ENCODE peak calls at places on chromosome 15, in ten cellular contexts. One of them, this sample, is unnamed.

GRCh38 chr15:80473574-80474223 is 69.5 kb downstream of the ARNT2 start:
- DNase-seq in AG09319: no peak
- DNase-seq in AG10803: no peak
- DNase-seq in brain microvascular endothelial cell: no peak
- DNase-seq in glutamatergic neuron: no peak
- DNase-seq in kidney: no peak
- DNase-seq in nephron progenitor cell: no peak
- DNase-seq in heart left ventricle: no peak
- DNase-seq in fibroblast of pulmonary artery: no peak
- DNase-seq in mesothelial cell of epicardium: no peak
- DNase-seq in this sample: no peak

GRCh38 chr15:60004019-60004845 is at the start of gene FOXB1:
- DNase-seq in AG09319: no peak
- DNase-seq in AG10803: no peak
- DNase-seq in brain microvascular endothelial cell: no peak
- DNase-seq in glutamatergic neuron: peak; percentile 64
- DNase-seq in kidney: no peak
- DNase-seq in nephron progenitor cell: peak; percentile 80
- DNase-seq in heart left ventricle: no peak
- DNase-seq in fibroblast of pulmonary artery: no peak
- DNase-seq in mesothelial cell of epicardium: no peak
- DNase-seq in this sample: no peak

GRCh38 chr15:74320358-74321247 is 46.8 kb downstream of the CYP11A1 start:
- DNase-seq in AG09319: no peak
- DNase-seq in AG10803: peak; percentile 44
- DNase-seq in brain microvascular endothelial cell: peak; percentile 54
- DNase-seq in glutamatergic neuron: peak; percentile 86
- DNase-seq in kidney: no peak
- DNase-seq in nephron progenitor cell: peak; percentile 81
- DNase-seq in heart left ventricle: no peak
- DNase-seq in fibroblast of pulmonary artery: peak; percentile 58
- DNase-seq in mesothelial cell of epicardium: no peak
- DNase-seq in this sample: no peak

GRCh38 chr15:91864669-91865068 is 11.2 kb downstream of the SLCO3A1 start:
- DNase-seq in AG09319: no peak
- DNase-seq in AG10803: no peak
- DNase-seq in brain microvascular endothelial cell: no peak
- DNase-seq in glutamatergic neuron: no peak
- DNase-seq in kidney: no peak
- DNase-seq in nephron progenitor cell: no peak
- DNase-seq in heart left ventricle: no peak
- DNase-seq in fibroblast of pulmonary artery: no peak
- DNase-seq in mesothelial cell of epicardium: no peak
- DNase-seq in this sample: no peak

GRCh38 chr15:101804941-101805340 is 1.6 kb downstream of the OR4F6 start:
- DNase-seq in AG09319: no peak
- DNase-seq in AG10803: no peak
- DNase-seq in brain microvascular endothelial cell: no peak
- DNase-seq in glutamatergic neuron: no peak
- DNase-seq in kidney: no peak
- DNase-seq in nephron progenitor cell: no peak
- DNase-seq in heart left ventricle: no peak
- DNase-seq in fibroblast of pulmonary artery: no peak
- DNase-seq in mesothelial cell of epicardium: no peak
- DNase-seq in this sample: no peak

GRCh38 chr15:93041159-93041547 is 47.9 kb downstream of the RGMA start:
- DNase-seq in AG09319: no peak
- DNase-seq in AG10803: no peak
- DNase-seq in brain microvascular endothelial cell: no peak
- DNase-seq in glutamatergic neuron: peak; percentile 8
- DNase-seq in kidney: peak; percentile 25
- DNase-seq in nephron progenitor cell: no peak
- DNase-seq in heart left ventricle: peak; percentile 28
- DNase-seq in fibroblast of pulmonary artery: no peak
- DNase-seq in mesothelial cell of epicardium: no peak
- DNase-seq in this sample: no peak

GRCh38 chr15:74604983-74605809 is 10.4 kb upstream of the CLK3 start:
- DNase-seq in AG09319: no peak
- DNase-seq in AG10803: no peak
- DNase-seq in brain microvascular endothelial cell: no peak
- DNase-seq in glutamatergic neuron: no peak
- DNase-seq in kidney: no peak
- DNase-seq in nephron progenitor cell: no peak
- DNase-seq in heart left ventricle: no peak
- DNase-seq in fibroblast of pulmonary artery: no peak
- DNase-seq in mesothelial cell of epicardium: no peak
- DNase-seq in this sample: no peak

GRCh38 chr15:61621146-61621545 is 392.0 kb upstream of the RORA start:
- DNase-seq in AG09319: no peak
- DNase-seq in AG10803: peak; percentile 9
- DNase-seq in brain microvascular endothelial cell: no peak
- DNase-seq in glutamatergic neuron: peak; percentile 64
- DNase-seq in kidney: peak; percentile 49
- DNase-seq in nephron progenitor cell: peak; percentile 53
- DNase-seq in heart left ventricle: no peak
- DNase-seq in fibroblast of pulmonary artery: peak; percentile 7
- DNase-seq in mesothelial cell of epicardium: no peak
- DNase-seq in this sample: no peak

GRCh38 chr15:56919708-56920637 is 1.5 kb downstream of the TCF12 start:
- DNase-seq in AG09319: no peak
- DNase-seq in AG10803: peak; percentile 21
- DNase-seq in brain microvascular endothelial cell: peak; percentile 12
- DNase-seq in glutamatergic neuron: peak; percentile 56
- DNase-seq in kidney: peak; percentile 77
- DNase-seq in nephron progenitor cell: no peak
- DNase-seq in heart left ventricle: no peak
- DNase-seq in fibroblast of pulmonary artery: peak; percentile 40
- DNase-seq in mesothelial cell of epicardium: no peak
- DNase-seq in this sample: no peak

GRCh38 chr15:95371664-95372063 is 958.8 kb upstream of the NR2F2 start:
- DNase-seq in AG09319: no peak
- DNase-seq in AG10803: no peak
- DNase-seq in brain microvascular endothelial cell: peak; percentile 20
- DNase-seq in glutamatergic neuron: no peak
- DNase-seq in kidney: no peak
- DNase-seq in nephron progenitor cell: no peak
- DNase-seq in heart left ventricle: no peak
- DNase-seq in fibroblast of pulmonary artery: no peak
- DNase-seq in mesothelial cell of epicardium: no peak
- DNase-seq in this sample: no peak

GRCh38 chr15:32669870-32670623 is 28.5 kb downstream of the SCG5 start:
- DNase-seq in AG09319: peak; percentile 90
- DNase-seq in AG10803: peak; percentile 94
- DNase-seq in brain microvascular endothelial cell: no peak
- DNase-seq in glutamatergic neuron: peak; percentile 59
- DNase-seq in kidney: no peak
- DNase-seq in nephron progenitor cell: no peak
- DNase-seq in heart left ventricle: no peak
- DNase-seq in fibroblast of pulmonary artery: peak; percentile 73
- DNase-seq in mesothelial cell of epicardium: no peak
- DNase-seq in this sample: no peak

GRCh38 chr15:95994418-95994817 is 336.1 kb upstream of the NR2F2 start:
- DNase-seq in AG09319: no peak
- DNase-seq in AG10803: peak; percentile 16
- DNase-seq in brain microvascular endothelial cell: peak; percentile 26
- DNase-seq in glutamatergic neuron: no peak
- DNase-seq in kidney: no peak
- DNase-seq in nephron progenitor cell: no peak
- DNase-seq in heart left ventricle: no peak
- DNase-seq in fibroblast of pulmonary artery: peak; percentile 20
- DNase-seq in mesothelial cell of epicardium: no peak
- DNase-seq in this sample: no peak

GRCh38 chr15:58748787-58749531 is 548 bp downstream of the ADAM10 start:
- DNase-seq in AG09319: no peak
- DNase-seq in AG10803: peak; percentile 42
- DNase-seq in brain microvascular endothelial cell: peak; percentile 35
- DNase-seq in glutamatergic neuron: peak; percentile 68
- DNase-seq in kidney: peak; percentile 87
- DNase-seq in nephron progenitor cell: peak; percentile 69
- DNase-seq in heart left ventricle: peak; percentile 80
- DNase-seq in fibroblast of pulmonary artery: peak; percentile 59
- DNase-seq in mesothelial cell of epicardium: peak; percentile 53
- DNase-seq in this sample: no peak

DNA sequence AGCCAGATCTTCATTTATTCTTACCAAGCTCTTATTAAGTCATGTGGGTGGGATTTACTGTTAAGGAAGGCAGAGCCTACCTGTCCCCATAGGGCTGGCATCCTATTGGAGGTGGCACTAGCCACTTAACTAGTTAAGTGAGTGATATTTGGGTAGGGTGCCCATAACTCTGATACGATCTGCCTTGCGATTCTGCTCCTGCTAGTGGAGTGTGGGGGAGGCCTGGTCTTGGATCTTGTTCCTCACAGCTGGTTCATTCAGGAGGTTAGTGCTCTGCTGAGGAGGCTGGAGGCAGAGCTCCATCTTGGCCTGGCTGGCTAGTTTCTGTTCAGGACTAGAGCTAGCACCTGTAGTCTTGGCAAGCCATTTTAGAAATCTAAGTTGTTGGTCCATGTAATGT is 9.3 kb downstream of the BAHD1 start:
- DNase-seq in AG09319: no peak
- DNase-seq in AG10803: no peak
- DNase-seq in brain microvascular endothelial cell: no peak
- DNase-seq in glutamatergic neuron: no peak
- DNase-seq in kidney: no peak
- DNase-seq in nephron progenitor cell: no peak
- DNase-seq in heart left ventricle: no peak
- DNase-seq in fibroblast of pulmonary artery: no peak
- DNase-seq in mesothelial cell of epicardium: no peak
- DNase-seq in this sample: no peak
- TF ChIP-seq CTCF in AG09319: no peak
- TF ChIP-seq CTCF in AG10803: no peak
- TF ChIP-seq CTCF in brain microvascular endothelial cell: no peak
- TF ChIP-seq CTCF in glutamatergic neuron: no peak
- TF ChIP-seq CTCF in kidney: no peak
- TF ChIP-seq CTCF in nephron progenitor cell: no peak
- TF ChIP-seq CTCF in heart left ventricle: no peak
- TF ChIP-seq CTCF in fibroblast of pulmonary artery: no peak
- TF ChIP-seq CTCF in mesothelial cell of epicardium: no peak
- TF ChIP-seq CTCF in this sample: no peak

DNA sequence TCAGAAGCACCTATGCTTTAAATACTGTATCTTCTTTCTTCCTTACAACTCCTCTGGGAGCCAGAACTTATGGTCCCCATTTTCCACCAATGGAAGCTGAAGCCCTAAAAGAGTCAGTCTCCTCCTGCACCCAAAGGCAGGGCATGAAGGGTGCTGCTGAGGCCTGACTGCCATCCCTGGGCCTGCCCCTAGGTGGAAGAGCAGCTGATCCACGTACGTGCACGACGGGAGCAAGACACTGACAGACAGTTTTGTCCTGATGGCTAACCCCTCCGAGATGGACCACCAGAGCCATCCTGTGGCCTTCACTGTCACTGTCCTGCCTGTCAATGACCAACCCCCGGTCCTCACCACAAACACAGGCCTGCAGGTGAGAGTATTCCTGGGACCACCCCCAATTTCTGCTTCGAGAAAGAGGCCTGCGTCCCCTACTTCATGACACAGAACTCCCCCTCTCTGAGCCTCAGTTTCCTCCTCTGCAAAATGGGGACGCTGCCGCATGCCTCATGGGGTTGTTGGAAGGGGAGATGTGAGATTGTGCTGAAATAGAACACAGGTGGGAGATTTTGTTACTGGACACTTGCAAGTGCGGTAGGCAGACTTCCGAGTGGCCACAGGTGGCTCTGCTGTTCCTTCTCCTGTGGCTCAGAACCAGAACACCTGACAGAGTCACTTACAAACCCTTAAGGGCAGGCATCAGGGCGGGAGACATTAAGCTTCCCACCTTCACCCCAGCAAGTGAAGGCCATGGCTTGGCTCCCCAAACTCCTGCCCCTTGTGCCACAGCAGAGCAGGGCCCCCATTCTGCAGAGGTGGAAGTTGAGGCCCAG is 175.4 kb downstream of the TBC1D2B start:
- DNase-seq in AG09319: no peak
- DNase-seq in AG10803: no peak
- DNase-seq in brain microvascular endothelial cell: no peak
- DNase-seq in glutamatergic neuron: peak; percentile 55
- DNase-seq in kidney: no peak
- DNase-seq in nephron progenitor cell: peak; percentile 26
- DNase-seq in heart left ventricle: peak; percentile 34
- DNase-seq in fibroblast of pulmonary artery: no peak
- DNase-seq in mesothelial cell of epicardium: no peak
- DNase-seq in this sample: peak; percentile 56
- TF ChIP-seq CTCF in AG09319: no peak
- TF ChIP-seq CTCF in AG10803: peak; percentile 8
- TF ChIP-seq CTCF in brain microvascular endothelial cell: peak; percentile 40
- TF ChIP-seq CTCF in glutamatergic neuron: peak; percentile 30
- TF ChIP-seq CTCF in kidney: no peak
- TF ChIP-seq CTCF in nephron progenitor cell: peak; percentile 48
- TF ChIP-seq CTCF in heart left ventricle: no peak
- TF ChIP-seq CTCF in fibroblast of pulmonary artery: peak; percentile 8
- TF ChIP-seq CTCF in mesothelial cell of epicardium: peak; percentile 44
- TF ChIP-seq CTCF in this sample: no peak

GRCh38 chr15:27017168-27017809 is 46.3 kb downstream of the GABRG3 start:
- DNase-seq in AG09319: peak; percentile 19
- DNase-seq in AG10803: peak; percentile 77
- DNase-seq in brain microvascular endothelial cell: peak; percentile 16
- DNase-seq in glutamatergic neuron: peak; percentile 86
- DNase-seq in kidney: no peak
- DNase-seq in nephron progenitor cell: peak; percentile 85
- DNase-seq in heart left ventricle: no peak
- DNase-seq in fibroblast of pulmonary artery: peak; percentile 66
- DNase-seq in mesothelial cell of epicardium: no peak
- DNase-seq in this sample: no peak
- TF ChIP-seq CTCF in AG09319: peak; percentile 79
- TF ChIP-seq CTCF in AG10803: peak; percentile 98
- TF ChIP-seq CTCF in brain microvascular endothelial cell: peak; percentile 89
- TF ChIP-seq CTCF in glutamatergic neuron: peak; percentile 83
- TF ChIP-seq CTCF in kidney: peak; percentile 76
- TF ChIP-seq CTCF in nephron progenitor cell: peak; percentile 91
- TF ChIP-seq CTCF in heart left ventricle: no peak
- TF ChIP-seq CTCF in fibroblast of pulmonary artery: peak; percentile 73
- TF ChIP-seq CTCF in mesothelial cell of epicardium: peak; percentile 78
- TF ChIP-seq CTCF in this sample: peak; percentile 89

DNA sequence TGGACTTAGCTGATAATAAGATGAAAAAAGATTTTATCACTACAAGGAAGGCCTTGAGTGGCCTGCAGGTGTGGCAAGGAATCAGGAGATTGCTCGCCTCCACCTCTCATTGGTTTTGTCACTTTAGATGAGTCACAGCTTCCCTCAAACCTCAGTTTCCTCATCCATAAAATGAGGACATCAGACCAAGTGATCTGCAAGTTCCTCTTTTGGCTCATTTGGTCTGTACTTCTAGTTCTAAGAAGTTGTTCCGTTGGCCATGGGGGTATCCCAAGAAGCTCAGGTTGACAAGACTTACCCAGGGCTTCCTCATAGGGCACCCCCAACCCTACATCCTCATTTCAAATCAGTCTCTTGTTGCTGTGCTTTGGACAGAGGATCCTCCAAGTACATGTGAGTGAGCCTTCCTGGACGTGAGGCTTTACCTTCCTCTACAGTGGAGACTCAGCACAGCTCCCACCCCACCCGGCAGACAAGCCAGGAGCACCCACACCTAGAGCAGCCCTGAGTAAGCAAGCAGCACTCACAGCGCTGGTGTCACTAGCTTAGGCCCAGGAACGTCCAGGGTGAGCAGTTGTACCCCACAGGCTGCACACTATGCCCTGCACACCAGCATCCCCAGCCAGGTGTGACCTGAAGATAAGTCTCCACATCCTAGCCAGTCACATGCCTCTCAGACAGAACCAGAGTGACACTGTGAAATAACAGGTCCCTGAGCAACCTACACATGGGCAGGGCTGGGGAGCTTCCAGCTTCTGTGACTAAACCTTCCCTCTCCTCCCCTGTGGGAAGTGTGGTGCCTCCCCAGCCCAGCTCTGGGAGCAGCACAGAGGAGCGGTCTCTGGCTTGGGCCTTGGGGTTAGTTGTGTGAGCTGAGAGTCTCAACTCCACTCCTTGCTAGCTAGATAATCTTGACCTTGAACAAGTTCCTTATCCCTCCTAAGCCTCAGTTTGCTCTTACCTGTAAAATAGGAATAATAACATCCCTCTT is 253.8 kb downstream of the UACA start:
- DNase-seq in AG09319: no peak
- DNase-seq in AG10803: no peak
- DNase-seq in brain microvascular endothelial cell: no peak
- DNase-seq in glutamatergic neuron: no peak
- DNase-seq in kidney: no peak
- DNase-seq in nephron progenitor cell: no peak
- DNase-seq in heart left ventricle: no peak
- DNase-seq in fibroblast of pulmonary artery: no peak
- DNase-seq in mesothelial cell of epicardium: no peak
- DNase-seq in this sample: peak; percentile 72
- TF ChIP-seq CTCF in AG09319: no peak
- TF ChIP-seq CTCF in AG10803: no peak
- TF ChIP-seq CTCF in brain microvascular endothelial cell: no peak
- TF ChIP-seq CTCF in glutamatergic neuron: no peak
- TF ChIP-seq CTCF in kidney: no peak
- TF ChIP-seq CTCF in nephron progenitor cell: no peak
- TF ChIP-seq CTCF in heart left ventricle: no peak
- TF ChIP-seq CTCF in fibroblast of pulmonary artery: no peak
- TF ChIP-seq CTCF in mesothelial cell of epicardium: no peak
- TF ChIP-seq CTCF in this sample: no peak